ENCODE peak calls at places on chromosomes 11 and 22, in ten cellular contexts. H is heart left ventricle; W is prostate gland; J is neural progenitor cell; B is ovary; U is fibroblast of lung; P is upper lobe of left lung; V is CD8-positive, alpha-beta memory T cell; D is mucosa of descending colon; G is heart right ventricle. S is an unnamed sample. For H3K9me3 and H3K4me1, the result is how much of the 10 kb centered on the place peaks cover.

GRCh38 chr22:42437488-42438292 is 5.5 kb upstream of the NFAM1 start:
- DNase-seq in J (peak), B (peak), G (peak), P (peak), D (peak), V (peak), U (peak), W (no peak), H (peak), S (peak)

GRCh38 chr11:108647701-108648527 is 17.0 kb upstream of the DDX10 start:
- DNase-seq in H (peak), J (peak), P (no peak), W (peak), V (peak), B (peak), G (peak), U (peak), D (peak), S (peak)

GRCh38 chr22:25064894-25065560 is 112.5 kb downstream of the KIAA1671 start:
- DNase-seq in G (no peak), V (no peak), P (peak), W (no peak), J (no peak), U (no peak), H (no peak), B (no peak), D (no peak), S (no peak)

GRCh38 chr11:44269369-44270351 is 40.3 kb downstream of the ALX4 start:
- DNase-seq in U (peak), J (no peak), D (no peak), B (peak), V (no peak), P (no peak), H (no peak), W (no peak), G (no peak), S (peak)

GRCh38 chr11:12150831-12151382 is 40.5 kb downstream of the MICAL2 start:
- DNase-seq in J (no peak), V (no peak), H (no peak), G (no peak), W (no peak), B (no peak), D (no peak), P (no peak), U (peak), S (no peak)

GRCh38 chr22:50487290-50488005 is 789 bp downstream of the MIOX start:
- DNase-seq in P (peak), B (no peak), J (no peak), D (no peak), G (no peak), V (no peak), H (no peak), W (no peak), U (no peak), S (no peak)

GRCh38 chr11:92707173-92707619 is 262.3 kb upstream of the MTNR1B start:
- DNase-seq in W (peak), J (peak), D (no peak), U (no peak), B (no peak), G (no peak), V (no peak), P (no peak), H (no peak), S (no peak)

GRCh38 chr11:33703234-33703633 is 2.6 kb upstream of the C11orf91 start:
- DNase-seq in J (no peak), H (no peak), D (peak), U (no peak), B (no peak), V (no peak), W (no peak), G (no peak), P (no peak), S (no peak)

GRCh38 chr11:86066033-86066432 is 2.9 kb downstream of the PICALM start:
- DNase-seq in H (no peak), D (no peak), B (no peak), U (no peak), P (no peak), W (no peak), G (no peak), J (no peak), V (no peak), S (no peak)

GRCh38 chr11:86062719-86063118 is 6.2 kb downstream of the PICALM start:
- DNase-seq in V (peak), D (no peak), P (no peak), W (no peak), G (no peak), B (no peak), H (no peak), U (no peak), J (no peak), S (no peak)

GRCh38 chr11:86063536-86063935 is 5.3 kb downstream of the PICALM start:
- DNase-seq in H (no peak), G (no peak), W (no peak), P (no peak), V (no peak), U (no peak), J (no peak), B (no peak), D (no peak), S (no peak)

GRCh38 chr11:86066606-86067229 is 2.2 kb downstream of the PICALM start:
- DNase-seq in D (no peak), W (no peak), V (no peak), B (no peak), G (no peak), U (no peak), H (no peak), P (no peak), J (no peak), S (no peak)

DNA sequence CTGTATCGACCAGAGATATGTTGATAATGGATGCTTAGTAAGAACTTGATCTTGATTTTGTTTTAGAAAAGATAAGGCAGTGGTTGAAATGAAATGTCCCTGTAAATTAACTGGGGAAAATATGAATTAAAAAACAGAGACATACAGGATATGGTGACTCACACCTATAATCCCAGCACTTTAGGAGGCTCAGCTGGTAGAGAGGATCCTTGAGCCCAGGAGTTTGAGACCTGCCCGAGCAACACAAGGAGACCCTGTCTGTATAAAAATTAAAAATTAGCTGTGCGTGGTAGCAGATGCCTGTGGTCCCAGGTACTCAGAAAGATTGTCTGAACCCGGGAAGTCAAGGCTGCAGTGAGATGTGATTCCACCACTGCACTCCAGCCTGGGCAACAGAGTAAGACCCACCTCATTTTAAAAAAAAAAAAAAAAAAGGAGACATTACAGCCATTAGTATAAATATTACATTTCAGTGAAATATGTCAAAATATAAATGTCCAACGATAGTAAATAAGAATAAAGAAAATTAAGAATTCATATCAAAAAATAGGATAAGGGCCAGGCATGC is 4.6 kb downstream of the PICALM start:
- DNase-seq in U (no peak), D (no peak), H (no peak), G (no peak), B (no peak), J (no peak), V (no peak), W (no peak), P (no peak), S (no peak)
- H3K4me3 ChIP-seq in U (peak), D (no peak), H (peak), G (peak), B (no peak), J (no peak), V (peak), W (no peak), P (peak), S (peak)

GRCh38 chr11:29025001-29025400 is 916.8 kb downstream of the METTL15 start:
- DNase-seq in H (no peak), D (no peak), P (no peak), V (no peak), W (no peak), G (no peak), J (no peak), B (no peak), U (no peak), S (no peak)
- H3K9me3 ChIP-seq in H (under half), D (under half), P (under half), V (under half), W (under half), G (under half), J (under half), B (under half), U (under half), S (under half)

GRCh38 chr22:38863531-38864131 is 8.4 kb downstream of the CBX6 start:
- DNase-seq in B (no peak), V (no peak), G (no peak), J (no peak), U (no peak), P (peak), W (no peak), H (no peak), D (no peak), S (peak)
- H3K4me1 ChIP-seq in B (under half), V (under half), G (half or more), J (under half), U (under half), P (under half), W (under half), H (under half), D (under half), S (under half)

GRCh38 chr11:64654958-64655541 is 64.0 kb downstream of the SLC22A12 start:
- DNase-seq in J (no peak), U (no peak), B (no peak), D (no peak), H (no peak), V (no peak), P (no peak), G (no peak), W (no peak), S (peak)

GRCh38 chr11:64650923-64651523 is 60.0 kb downstream of the SLC22A12 start:
- DNase-seq in G (no peak), D (no peak), P (no peak), H (no peak), J (peak), U (peak), B (no peak), V (no peak), W (no peak), S (no peak)

GRCh38 chr11:64654439-64654838 is 63.4 kb downstream of the SLC22A12 start:
- DNase-seq in B (no peak), W (no peak), U (no peak), J (no peak), G (no peak), V (no peak), P (no peak), H (no peak), D (no peak), S (no peak)

GRCh38 chr11:64653388-64653973 is 62.5 kb downstream of the SLC22A12 start:
- DNase-seq in G (no peak), U (no peak), V (no peak), B (no peak), W (no peak), P (no peak), D (no peak), H (no peak), J (no peak), S (no peak)

DNA sequence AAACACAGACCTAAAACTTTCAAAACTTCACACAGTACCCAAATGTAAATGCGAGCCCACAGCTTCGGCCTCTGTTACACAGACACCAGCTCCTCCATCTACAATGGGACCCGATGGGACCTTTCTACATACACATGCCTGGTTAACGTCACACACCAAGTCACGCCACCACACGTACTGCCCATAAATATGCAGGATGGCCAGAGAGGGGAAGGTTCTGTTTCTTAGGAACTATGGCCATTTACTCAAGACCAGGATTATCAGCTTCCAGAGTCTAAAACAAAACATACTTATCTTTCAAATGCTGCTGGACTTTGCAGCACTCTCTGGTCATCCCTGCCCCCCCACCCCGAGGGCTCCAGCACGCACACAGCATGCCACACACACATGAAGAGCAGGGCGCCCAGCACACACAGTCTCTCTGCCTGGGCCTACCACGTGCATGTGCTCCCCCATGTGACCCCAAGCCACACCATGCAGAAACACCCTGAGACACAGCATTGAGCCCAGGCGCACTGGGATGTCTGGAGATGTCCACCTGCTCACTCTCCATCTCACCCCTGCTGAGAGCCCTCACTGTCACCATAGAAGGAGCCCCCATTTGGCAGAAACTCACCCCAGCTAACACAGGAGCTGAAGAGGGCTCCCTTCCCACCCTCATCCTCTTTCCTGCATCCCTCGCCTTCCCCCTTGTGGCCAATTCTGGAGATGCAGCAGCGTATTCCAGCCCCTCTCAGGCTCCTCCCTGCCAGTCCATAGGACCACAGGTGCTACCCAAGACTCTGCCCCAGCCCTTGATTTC is 61.8 kb downstream of the SLC22A12 start:
- DNase-seq in D (peak), U (peak), P (no peak), W (peak), G (peak), B (peak), V (peak), J (peak), H (peak), S (peak)
- H3K4me3 ChIP-seq in D (no peak), U (no peak), P (no peak), W (no peak), G (no peak), B (no peak), V (no peak), J (no peak), H (no peak), S (no peak)

S was measured in right cardiac atrium.